ENCODE peak calls at places on chromosome X, in seven cellular contexts. N is NCI-H2029 treated with DMSO at 0.1 percent for 48 hours; Z is cardiac fibroblast; L is NCI-H1436; H is omental fat pad; U is stimulated activated CD4-positive, alpha-beta T cell treated with anti-CD3 and anti-CD28 coated beads, Interleukin-15, amount 100 ng/mL, for 1 hour; X is activated CD8-positive, alpha-beta T cell treated with anti-CD3 and anti-CD28 coated beads, Interleukin-2, amount 10 ng/mL, durations not matched to agents 7 days and 5 days. T is an unnamed sample.

GRCh38 chrX:13638826-13639225 is 14.1 kb upstream of the TCEANC start:
- DNase-seq in N (no peak), Z (no peak), L (no peak), H (no peak), U (no peak), X (no peak), T (no peak)

GRCh38 chrX:26649534-26649933 is 433.6 kb downstream of the MAGEB5 start:
- DNase-seq in N (no peak), Z (peak), L (no peak), H (no peak), U (no peak), X (no peak), T (no peak)

GRCh38 chrX:77572322-77572721 is 125.1 kb downstream of the FGF16 start:
- DNase-seq in N (no peak), Z (no peak), L (no peak), H (no peak), U (no peak), X (no peak), T (no peak)

GRCh38 chrX:19568422-19568821 is 53.1 kb upstream of the MAP3K15 start:
- DNase-seq in N (no peak), Z (no peak), L (no peak), H (no peak), U (no peak), X (no peak), T (no peak)

GRCh38 chrX:132986556-132986955 is 28.1 kb upstream of the HS6ST2 start:
- DNase-seq in N (no peak), Z (no peak), L (no peak), H (no peak), U (no peak), X (no peak), T (no peak)

GRCh38 chrX:109889289-109890006 is 113.5 kb upstream of the TMEM164 start:
- DNase-seq in N (no peak), Z (peak), L (no peak), H (no peak), U (no peak), X (no peak), T (peak)

GRCh38 chrX:40177942-40178715 is 80.4 kb upstream of the BCOR start:
- DNase-seq in N (no peak), Z (no peak), L (no peak), H (no peak), U (no peak), X (no peak), T (no peak)

GRCh38 chrX:20454117-20454516 is 187.4 kb upstream of the RPS6KA3 start:
- DNase-seq in N (no peak), Z (no peak), L (no peak), H (no peak), U (no peak), X (no peak), T (no peak)

GRCh38 chrX:47078129-47079043 is at the start of gene RGN:
- DNase-seq in N (no peak), Z (no peak), L (no peak), H (no peak), U (no peak), X (no peak), T (peak)

GRCh38 chrX:9940397-9940796 is 26.8 kb upstream of the CLDN34 start:
- DNase-seq in N (no peak), Z (peak), L (no peak), H (no peak), U (no peak), X (no peak), T (peak)

GRCh38 chrX:73916931-73917657 is 354.1 kb downstream of the CHIC1 start:
- DNase-seq in N (no peak), Z (peak), L (no peak), H (no peak), U (no peak), X (no peak), T (peak)